ENCODE peak calls at places on chromosomes 4 and X, in seven cellular contexts. N is left colon, O is hippocampal formation, E is HS-5, W is NCI-H1105 treated with DMSO at 0.1 percent for 48 hours, M is T-helper 1 cell, H is GM03348. F is an unnamed sample.

GRCh38 chrX:39613997-39614679 is 483.6 kb downstream of the BCOR start:
- DNase-seq in N (no peak), O (no peak), E (no peak), W (peak), M (no peak), H (no peak), F (no peak)

GRCh38 chr4:185589067-185589844 is 53.9 kb upstream of the PDLIM3 start:
- DNase-seq in N (no peak), O (no peak), E (no peak), W (no peak), M (no peak), H (no peak), F (no peak)

GRCh38 chr4:109406337-109406931 is 27.2 kb upstream of the SEC24B start:
- DNase-seq in N (no peak), O (no peak), E (peak), W (peak), M (no peak), H (peak), F (peak)

GRCh38 chr4:78689224-78689623 is 86.9 kb upstream of the BMP2K start:
- DNase-seq in N (no peak), O (no peak), E (no peak), W (no peak), M (no peak), H (no peak), F (no peak)

GRCh38 chrX:72714471-72714916 is 388 bp upstream of the PHKA1 start:
- DNase-seq in N (peak), O (peak), E (peak), W (peak), M (no peak), H (peak), F (peak)

GRCh38 chr4:75892508-75892907 is 9.7 kb downstream of the PPEF2 start:
- DNase-seq in N (no peak), O (no peak), E (no peak), W (no peak), M (no peak), H (no peak), F (no peak)

GRCh38 chrX:397575-397974 is 10.9 kb upstream of the PPP2R3B start:
- DNase-seq in N (no peak), O (no peak), E (no peak), W (no peak), M (no peak), H (peak), F (no peak)

GRCh38 chr4:13559414-13559813 is 15.1 kb upstream of the NKX3-2 start:
- DNase-seq in N (no peak), O (no peak), E (peak), W (no peak), M (no peak), H (peak), F (no peak)

GRCh38 chr4:89788243-89789072 is 48.5 kb downstream of the SNCA start:
- DNase-seq in N (peak), O (no peak), E (no peak), W (no peak), M (no peak), H (no peak), F (no peak)

GRCh38 chr4:7532043-7532442 is 97.3 kb upstream of the PSAPL1 start:
- DNase-seq in N (no peak), O (no peak), E (no peak), W (no peak), M (no peak), H (no peak), F (no peak)

GRCh38 chr4:6555519-6555918 is 19.5 kb upstream of the MAN2B2 start:
- DNase-seq in N (no peak), O (no peak), E (no peak), W (no peak), M (no peak), H (no peak), F (no peak)

GRCh38 chr4:74665346-74665745 is 129.0 kb downstream of the BTC start:
- DNase-seq in N (no peak), O (no peak), E (no peak), W (no peak), M (no peak), H (no peak), F (no peak)

GRCh38 chr4:8534129-8534528 is 46.1 kb upstream of the GPR78 start:
- DNase-seq in N (peak), O (no peak), E (no peak), W (no peak), M (no peak), H (no peak), F (peak)

GRCh38 chr4:189202869-189203271 is 737.8 kb upstream of the FRG1 start:
- DNase-seq in N (no peak), O (no peak), E (peak), W (no peak), M (no peak), H (peak), F (no peak)

GRCh38 chr4:168781884-168782283 is 228.2 kb downstream of the CBR4 start:
- DNase-seq in N (no peak), O (no peak), E (no peak), W (no peak), M (no peak), H (no peak), F (no peak)

GRCh38 chr4:111209706-111210105 is 586.8 kb upstream of the PITX2 start:
- DNase-seq in N (no peak), O (no peak), E (no peak), W (no peak), M (no peak), H (no peak), F (no peak)

GRCh38 chr4:186740822-186741221 is 17.2 kb upstream of the FAT1 start:
- DNase-seq in N (no peak), O (no peak), E (no peak), W (no peak), M (no peak), H (peak), F (no peak)

GRCh38 chr4:141711211-141711610 is 74.8 kb downstream of the IL15 start:
- DNase-seq in N (no peak), O (no peak), E (no peak), W (no peak), M (no peak), H (peak), F (no peak)

GRCh38 chr4:52298444-52298843 is 247.3 kb downstream of the SPATA18 start:
- DNase-seq in N (no peak), O (no peak), E (no peak), W (no peak), M (no peak), H (no peak), F (no peak)

GRCh38 chr4:189081831-189082230 is 858.8 kb upstream of the FRG1 start:
- DNase-seq in N (no peak), O (no peak), E (peak), W (no peak), M (no peak), H (peak), F (no peak)

GRCh38 chr4:646460-646859 is 21.1 kb downstream of the PDE6B start:
- DNase-seq in N (no peak), O (no peak), E (no peak), W (no peak), M (no peak), H (no peak), F (no peak)